ENCODE peak calls at places on chromosomes 3 and 15, in five cellular contexts. One of them, this sample, is unnamed.

GRCh38 chr15:66095871-66096710 is 157.5 kb downstream of the MEGF11 start:
- DNase-seq in mammary epithelial cell: no peak
- DNase-seq in keratinocyte: no peak
- DNase-seq in K562: no peak
- DNase-seq in GM23248: no peak
- DNase-seq in this sample: no peak

GRCh38 chr3:195896361-195897080 is 11.8 kb downstream of the TNK2 start:
- DNase-seq in GM23248: peak
- DNase-seq in K562: peak
- DNase-seq in mammary epithelial cell: no peak
- DNase-seq in keratinocyte: no peak
- DNase-seq in this sample: peak

GRCh38 chr3:46854543-46854942 is 8.7 kb downstream of the MYL3 start:
- DNase-seq in K562: no peak
- DNase-seq in mammary epithelial cell: no peak
- DNase-seq in keratinocyte: no peak
- DNase-seq in GM23248: no peak
- DNase-seq in this sample: no peak

GRCh38 chr3:127037423-127037841 is 54.5 kb downstream of the PLXNA1 start:
- DNase-seq in K562: no peak
- DNase-seq in GM23248: no peak
- DNase-seq in mammary epithelial cell: no peak
- DNase-seq in keratinocyte: no peak
- DNase-seq in this sample: no peak

GRCh38 chr15:39267685-39268084 is 313.2 kb upstream of the THBS1 start:
- DNase-seq in GM23248: no peak
- DNase-seq in mammary epithelial cell: no peak
- DNase-seq in keratinocyte: no peak
- DNase-seq in K562: no peak
- DNase-seq in this sample: no peak

GRCh38 chr3:10883478-10884234 is 67.6 kb downstream of the SLC6A11 start:
- DNase-seq in K562: peak
- DNase-seq in keratinocyte: no peak
- DNase-seq in GM23248: peak
- DNase-seq in mammary epithelial cell: peak
- DNase-seq in this sample: no peak

GRCh38 chr15:35195649-35196048 is 110.6 kb upstream of the NANOGP8 start:
- DNase-seq in K562: no peak
- DNase-seq in keratinocyte: no peak
- DNase-seq in GM23248: no peak
- DNase-seq in mammary epithelial cell: no peak
- DNase-seq in this sample: no peak

GRCh38 chr15:101675015-101675414 is 22.8 kb upstream of the TM2D3 start:
- DNase-seq in K562: no peak
- DNase-seq in mammary epithelial cell: peak
- DNase-seq in keratinocyte: no peak
- DNase-seq in GM23248: peak
- DNase-seq in this sample: peak

GRCh38 chr3:29384640-29385039 is 103.8 kb downstream of the RBMS3 start:
- DNase-seq in GM23248: peak
- DNase-seq in K562: no peak
- DNase-seq in mammary epithelial cell: peak
- DNase-seq in keratinocyte: no peak
- DNase-seq in this sample: peak

GRCh38 chr3:113574213-113574612 is 41.9 kb downstream of the SIDT1 start:
- DNase-seq in mammary epithelial cell: no peak
- DNase-seq in keratinocyte: no peak
- DNase-seq in K562: no peak
- DNase-seq in GM23248: no peak
- DNase-seq in this sample: no peak

GRCh38 chr15:88456733-88457132 is 10.5 kb downstream of the MRPL46 start:
- DNase-seq in K562: no peak
- DNase-seq in mammary epithelial cell: no peak
- DNase-seq in keratinocyte: no peak
- DNase-seq in GM23248: no peak
- DNase-seq in this sample: no peak

GRCh38 chr15:83200162-83200561 is 7.5 kb downstream of the HDGFL3 start:
- DNase-seq in mammary epithelial cell: peak
- DNase-seq in keratinocyte: no peak
- DNase-seq in K562: no peak
- DNase-seq in GM23248: peak
- DNase-seq in this sample: peak

GRCh38 chr3:30775070-30775469 is 119.4 kb downstream of the GADL1 start:
- DNase-seq in GM23248: no peak
- DNase-seq in mammary epithelial cell: no peak
- DNase-seq in K562: no peak
- DNase-seq in keratinocyte: no peak
- DNase-seq in this sample: peak

GRCh38 chr3:69200384-69201068 is 78.1 kb upstream of the LMOD3 start:
- DNase-seq in keratinocyte: no peak
- DNase-seq in K562: peak
- DNase-seq in GM23248: no peak
- DNase-seq in mammary epithelial cell: peak
- DNase-seq in this sample: peak

GRCh38 chr3:172648736-172649135 is 62.1 kb downstream of the NCEH1 start:
- DNase-seq in K562: no peak
- DNase-seq in mammary epithelial cell: peak
- DNase-seq in keratinocyte: no peak
- DNase-seq in GM23248: peak
- DNase-seq in this sample: no peak

GRCh38 chr3:170414202-170414663 is 4.4 kb upstream of the CLDN11 start:
- DNase-seq in K562: peak
- DNase-seq in GM23248: peak
- DNase-seq in mammary epithelial cell: peak
- DNase-seq in keratinocyte: peak
- DNase-seq in this sample: peak

GRCh38 chr3:184160456-184160855 is 5.3 kb downstream of the DVL3 start:
- DNase-seq in GM23248: peak
- DNase-seq in keratinocyte: no peak
- DNase-seq in mammary epithelial cell: no peak
- DNase-seq in K562: no peak
- DNase-seq in this sample: peak

GRCh38 chr15:91471410-91471993 is 371.4 kb downstream of the SV2B start:
- DNase-seq in keratinocyte: no peak
- DNase-seq in mammary epithelial cell: no peak
- DNase-seq in K562: peak
- DNase-seq in GM23248: no peak
- DNase-seq in this sample: peak

GRCh38 chr3:5531741-5532140 is 344.2 kb downstream of the EDEM1 start:
- DNase-seq in keratinocyte: no peak
- DNase-seq in K562: no peak
- DNase-seq in GM23248: no peak
- DNase-seq in mammary epithelial cell: no peak
- DNase-seq in this sample: no peak

GRCh38 chr3:30770387-30770786 is 124.1 kb downstream of the GADL1 start:
- DNase-seq in GM23248: peak
- DNase-seq in K562: no peak
- DNase-seq in keratinocyte: peak
- DNase-seq in mammary epithelial cell: peak
- DNase-seq in this sample: peak

GRCh38 chr15:70284438-70285214 is 186.9 kb upstream of the TLE3 start:
- DNase-seq in keratinocyte: no peak
- DNase-seq in K562: no peak
- DNase-seq in mammary epithelial cell: no peak
- DNase-seq in GM23248: no peak
- DNase-seq in this sample: no peak

GRCh38 chr3:129317876-129318275 is 39.2 kb downstream of the HMCES start:
- DNase-seq in GM23248: no peak
- DNase-seq in K562: no peak
- DNase-seq in keratinocyte: no peak
- DNase-seq in mammary epithelial cell: no peak
- DNase-seq in this sample: no peak

GRCh38 chr3:183099026-183099837 is at the start of gene MCCC1:
- DNase-seq in K562: peak
- DNase-seq in keratinocyte: peak
- DNase-seq in GM23248: peak
- DNase-seq in mammary epithelial cell: peak
- DNase-seq in this sample: peak

GRCh38 chr15:68553994-68554715 is 24.6 kb upstream of the CORO2B start:
- DNase-seq in mammary epithelial cell: peak
- DNase-seq in K562: peak
- DNase-seq in GM23248: peak
- DNase-seq in keratinocyte: no peak
- DNase-seq in this sample: no peak

GRCh38 chr3:164418426-164418825 is 659.9 kb downstream of the SI start:
- DNase-seq in GM23248: no peak
- DNase-seq in keratinocyte: no peak
- DNase-seq in K562: no peak
- DNase-seq in mammary epithelial cell: no peak
- DNase-seq in this sample: no peak

GRCh38 chr3:148710665-148711064 is 13.0 kb downstream of the AGTR1 start:
- DNase-seq in K562: no peak
- DNase-seq in keratinocyte: no peak
- DNase-seq in mammary epithelial cell: no peak
- DNase-seq in GM23248: no peak
- DNase-seq in this sample: no peak

GRCh38 chr15:35256555-35256954 is 171.5 kb upstream of the NANOGP8 start:
- DNase-seq in mammary epithelial cell: peak
- DNase-seq in keratinocyte: peak
- DNase-seq in K562: no peak
- DNase-seq in GM23248: peak
- DNase-seq in this sample: peak

GRCh38 chr3:29642393-29643033 is 361.6 kb downstream of the RBMS3 start:
- DNase-seq in GM23248: peak
- DNase-seq in mammary epithelial cell: peak
- DNase-seq in keratinocyte: no peak
- DNase-seq in K562: no peak
- DNase-seq in this sample: peak

DNA sequence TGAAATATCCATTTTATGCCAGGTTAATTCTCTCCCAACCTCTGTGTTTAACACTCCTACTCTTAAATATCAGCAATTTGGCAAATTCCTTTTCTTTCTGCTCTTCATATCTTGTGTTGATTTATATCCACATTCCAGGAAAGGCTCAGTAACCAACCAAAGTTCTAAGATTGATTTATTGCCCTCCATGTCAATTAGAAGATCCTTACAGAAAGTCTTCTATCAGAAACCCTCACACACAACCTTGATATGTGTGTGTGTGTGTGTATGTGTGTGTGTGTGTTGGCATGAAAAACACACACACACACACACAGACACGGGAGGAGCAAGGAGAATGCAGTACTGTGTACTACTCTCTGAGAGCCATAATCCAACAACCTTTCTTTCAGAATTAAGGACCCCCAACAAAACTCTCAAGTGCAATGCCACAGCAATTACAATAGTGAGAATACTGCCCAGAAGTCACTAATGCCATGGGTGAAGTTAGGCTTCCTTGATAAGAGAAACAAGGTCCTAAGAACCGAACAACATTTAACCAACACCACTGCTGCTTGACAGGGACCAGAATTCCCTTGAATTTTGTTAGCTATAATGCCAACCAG is 1.1 kb downstream of the LSAMP start:
- DNase-seq in K562: no peak
- DNase-seq in GM23248: no peak
- DNase-seq in mammary epithelial cell: no peak
- DNase-seq in keratinocyte: no peak
- DNase-seq in this sample: peak
- H3K9ac ChIP-seq in K562: no peak
- H3K9ac ChIP-seq in GM23248: peak
- H3K9ac ChIP-seq in mammary epithelial cell: no peak
- H3K9ac ChIP-seq in keratinocyte: no peak
- H3K9ac ChIP-seq in this sample: peak

GRCh38 chr3:132245547-132245946 is 71.7 kb upstream of the ACP3 start:
- DNase-seq in GM23248: peak
- DNase-seq in keratinocyte: no peak
- DNase-seq in K562: no peak
- DNase-seq in mammary epithelial cell: peak
- DNase-seq in this sample: peak
- TF ChIP-seq EZH2 in GM23248: no peak
- TF ChIP-seq EZH2 in keratinocyte: no peak
- TF ChIP-seq EZH2 in K562: no peak
- TF ChIP-seq EZH2 in mammary epithelial cell: no peak
- TF ChIP-seq EZH2 in this sample: no peak

GRCh38 chr3:188231454-188231853 is 77.5 kb downstream of the LPP start:
- DNase-seq in keratinocyte: no peak
- DNase-seq in GM23248: no peak
- DNase-seq in mammary epithelial cell: no peak
- DNase-seq in K562: no peak
- DNase-seq in this sample: no peak
- H3K4me2 ChIP-seq in keratinocyte: no peak
- H3K4me2 ChIP-seq in GM23248: no peak
- H3K4me2 ChIP-seq in mammary epithelial cell: no peak
- H3K4me2 ChIP-seq in K562: no peak
- H3K4me2 ChIP-seq in this sample: no peak

GRCh38 chr3:186257866-186258265 is 104.2 kb downstream of the DGKG start:
- DNase-seq in keratinocyte: no peak
- DNase-seq in GM23248: no peak
- DNase-seq in K562: no peak
- DNase-seq in mammary epithelial cell: no peak
- DNase-seq in this sample: peak

GRCh38 chr3:186261638-186262037 is 100.4 kb downstream of the DGKG start:
- DNase-seq in K562: no peak
- DNase-seq in GM23248: peak
- DNase-seq in mammary epithelial cell: no peak
- DNase-seq in keratinocyte: no peak
- DNase-seq in this sample: no peak

GRCh38 chr3:186260726-186261125 is 101.3 kb downstream of the DGKG start:
- DNase-seq in GM23248: no peak
- DNase-seq in keratinocyte: no peak
- DNase-seq in mammary epithelial cell: no peak
- DNase-seq in K562: no peak
- DNase-seq in this sample: no peak

GRCh38 chr3:186259612-186260383 is 102.2 kb downstream of the DGKG start:
- DNase-seq in keratinocyte: no peak
- DNase-seq in GM23248: peak
- DNase-seq in mammary epithelial cell: peak
- DNase-seq in K562: peak
- DNase-seq in this sample: peak

GRCh38 chr3:186258968-186259367 is 103.1 kb downstream of the DGKG start:
- DNase-seq in K562: no peak
- DNase-seq in mammary epithelial cell: no peak
- DNase-seq in GM23248: no peak
- DNase-seq in keratinocyte: no peak
- DNase-seq in this sample: no peak
- H3K9ac ChIP-seq in K562: no peak
- H3K9ac ChIP-seq in mammary epithelial cell: no peak
- H3K9ac ChIP-seq in GM23248: no peak
- H3K9ac ChIP-seq in keratinocyte: no peak
- H3K9ac ChIP-seq in this sample: peak